ENCODE peak calls at places on chromosomes 11 and 22, in ten cellular contexts. C is osteoblast, V is mucosa of descending colon, U is H9, W is prostate gland, T is fibroblast of lung, Q is brain microvascular endothelial cell, L is body of pancreas, H is GM06990, G is A549. B is an unnamed sample.

GRCh38 chr11:59776210-59777066 is 21.3 kb downstream of the STX3 start:
- DNase-seq in C (no peak), V (no peak), U (no peak), W (peak; percentile 29), T (peak; percentile 21), Q (peak; percentile 61), L (no peak), H (no peak), G (peak; percentile 96), B (no peak)

GRCh38 chr22:35315141-35315854 is 15.6 kb downstream of the TOM1 start:
- DNase-seq in C (peak; percentile 65), V (no peak), U (no peak), W (peak; percentile 20), T (no peak), Q (no peak), L (peak; percentile 50), H (no peak), G (no peak), B (no peak)

GRCh38 chr22:18060646-18061620 is 16.9 kb upstream of the PEX26 start:
- DNase-seq in C (peak; percentile 85), V (no peak), U (no peak), W (no peak), T (peak; percentile 50), Q (peak; percentile 25), L (peak; percentile 23), H (no peak), G (peak; percentile 74), B (no peak)

GRCh38 chr11:66891849-66892660 is 35.2 kb downstream of the LRFN4 start:
- DNase-seq in C (peak; percentile 94), V (peak; percentile 32), U (peak; percentile 82), W (no peak), T (peak; percentile 97), Q (peak; percentile 96), L (peak; percentile 63), H (peak; percentile 75), G (peak; percentile 97), B (no peak)

GRCh38 chr22:24157783-24158170 is 23.5 kb upstream of the SUSD2 start:
- DNase-seq in C (peak; percentile 94), V (no peak), U (no peak), W (no peak), T (no peak), Q (no peak), L (no peak), H (no peak), G (no peak), B (no peak)

GRCh38 chr11:66119348-66120133 is 49.5 kb downstream of the PACS1 start:
- DNase-seq in C (no peak), V (no peak), U (no peak), W (no peak), T (peak; percentile 71), Q (peak; percentile 98), L (peak; percentile 50), H (no peak), G (peak; percentile 60), B (no peak)

GRCh38 chr11:74950374-74950969 is 1.4 kb downstream of the SPCS2 start:
- DNase-seq in C (no peak), V (no peak), U (no peak), W (no peak), T (no peak), Q (no peak), L (no peak), H (no peak), G (no peak), B (no peak)

GRCh38 chr22:35861451-35861850 is 143.8 kb downstream of the APOL5 start:
- DNase-seq in C (no peak), V (no peak), U (no peak), W (no peak), T (no peak), Q (no peak), L (no peak), H (no peak), G (no peak), B (no peak)

GRCh38 chr11:110971110-110971509 is 258.9 kb upstream of the ARHGAP20 start:
- DNase-seq in C (peak; percentile 55), V (no peak), U (no peak), W (no peak), T (peak; percentile 34), Q (peak; percentile 72), L (no peak), H (no peak), G (no peak), B (no peak)

GRCh38 chr11:73191151-73191550 is 26.9 kb upstream of the P2RY2 start:
- DNase-seq in C (no peak), V (no peak), U (no peak), W (no peak), T (no peak), Q (no peak), L (no peak), H (no peak), G (no peak), B (no peak)

GRCh38 chr11:122724520-122724919 is 69.0 kb downstream of the UBASH3B start:
- DNase-seq in C (peak; percentile 30), V (no peak), U (no peak), W (no peak), T (no peak), Q (no peak), L (no peak), H (no peak), G (no peak), B (no peak)

GRCh38 chr11:121295246-121296007 is 2.9 kb downstream of the SC5D start:
- DNase-seq in C (no peak), V (no peak), U (no peak), W (no peak), T (no peak), Q (no peak), L (no peak), H (no peak), G (no peak), B (no peak)

GRCh38 chr11:126701555-126701897 is 299.0 kb downstream of the KIRREL3 start:
- DNase-seq in C (no peak), V (no peak), U (no peak), W (no peak), T (no peak), Q (no peak), L (no peak), H (no peak), G (no peak), B (no peak)

GRCh38 chr11:47961383-47961782 is 19.0 kb upstream of the PTPRJ start:
- DNase-seq in C (peak; percentile 10), V (no peak), U (peak; percentile 54), W (no peak), T (no peak), Q (no peak), L (no peak), H (no peak), G (no peak), B (no peak)

DNA sequence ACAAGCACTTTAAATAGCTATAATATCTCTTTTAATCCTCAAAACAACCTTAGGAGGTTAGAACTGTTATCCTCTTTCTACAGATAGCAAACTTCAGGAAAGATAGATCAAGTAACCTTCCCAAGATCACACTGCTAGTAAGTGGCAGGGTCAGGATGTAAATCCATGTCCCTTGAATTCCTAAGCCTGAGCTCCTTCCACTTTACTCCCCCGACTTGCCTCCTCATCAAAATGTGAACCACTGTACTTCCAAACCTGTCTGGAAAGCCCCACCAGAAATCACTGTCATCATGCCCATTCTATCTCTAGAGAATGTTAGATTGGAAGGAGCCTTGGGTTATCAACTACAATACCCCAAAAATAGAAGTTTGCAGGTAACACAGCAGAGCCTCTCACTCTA is 33.7 kb downstream of the ME3 start:
- DNase-seq in C (no peak), V (no peak), U (no peak), W (no peak), T (no peak), Q (no peak), L (no peak), H (no peak), G (no peak), B (no peak)
- TF ChIP-seq CTCF in C (no peak), V (no peak), U (no peak), W (no peak), T (no peak), Q (no peak), L (no peak), H (no peak), G (no peak), B (no peak)

DNA sequence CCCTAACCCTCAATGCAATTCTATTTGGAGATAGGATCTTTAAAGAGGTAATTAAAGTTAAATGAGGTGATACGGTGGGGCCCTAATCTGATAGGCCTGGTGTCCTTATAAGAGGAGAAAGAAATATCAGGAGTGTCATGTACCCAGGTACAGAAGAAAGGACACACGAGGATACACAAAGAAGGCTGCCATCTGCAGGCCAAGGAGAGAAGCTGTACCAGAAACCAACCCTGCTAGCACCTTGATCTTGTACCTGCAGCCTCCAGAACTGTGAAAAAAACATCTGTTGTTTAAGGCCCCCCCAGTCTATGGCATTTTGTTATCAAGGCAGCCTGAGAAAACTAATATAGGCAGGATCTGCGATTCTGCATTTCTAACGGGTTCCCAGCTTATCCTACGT is 44.2 kb downstream of the FBXO7 start:
- DNase-seq in C (no peak), V (no peak), U (no peak), W (no peak), T (no peak), Q (no peak), L (no peak), H (no peak), G (no peak), B (no peak)
- TF ChIP-seq CTCF in C (peak; percentile 29), V (no peak), U (peak; percentile 58), W (no peak), T (peak; percentile 19), Q (peak; percentile 55), L (no peak), H (peak; percentile 58), G (peak; percentile 18), B (no peak)

DNA sequence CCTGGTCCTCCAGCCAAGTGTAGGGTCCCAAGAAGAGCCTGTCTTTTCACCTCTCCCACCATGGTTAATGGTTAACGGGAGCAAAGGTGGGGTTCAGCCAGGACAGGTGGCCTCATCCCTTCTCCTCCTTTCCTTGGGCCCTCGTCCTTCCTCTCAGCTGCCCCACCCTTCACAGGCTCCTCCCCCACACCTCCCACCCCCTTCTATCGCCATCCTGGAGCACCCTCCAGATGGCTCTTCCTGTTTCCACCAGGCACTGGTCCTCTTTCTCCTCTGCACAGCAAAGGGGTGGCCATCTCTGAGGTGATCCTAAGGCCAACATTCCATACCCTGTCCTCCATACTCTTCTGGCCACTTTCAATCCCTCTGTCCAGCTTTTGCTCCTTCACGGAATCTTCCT is 48.9 kb downstream of the SLC22A12 start:
- DNase-seq in C (no peak), V (no peak), U (no peak), W (no peak), T (no peak), Q (no peak), L (no peak), H (no peak), G (no peak), B (no peak)
- TF ChIP-seq CTCF in C (no peak), V (no peak), U (no peak), W (no peak), T (no peak), Q (no peak), L (no peak), H (no peak), G (no peak), B (no peak)

DNA sequence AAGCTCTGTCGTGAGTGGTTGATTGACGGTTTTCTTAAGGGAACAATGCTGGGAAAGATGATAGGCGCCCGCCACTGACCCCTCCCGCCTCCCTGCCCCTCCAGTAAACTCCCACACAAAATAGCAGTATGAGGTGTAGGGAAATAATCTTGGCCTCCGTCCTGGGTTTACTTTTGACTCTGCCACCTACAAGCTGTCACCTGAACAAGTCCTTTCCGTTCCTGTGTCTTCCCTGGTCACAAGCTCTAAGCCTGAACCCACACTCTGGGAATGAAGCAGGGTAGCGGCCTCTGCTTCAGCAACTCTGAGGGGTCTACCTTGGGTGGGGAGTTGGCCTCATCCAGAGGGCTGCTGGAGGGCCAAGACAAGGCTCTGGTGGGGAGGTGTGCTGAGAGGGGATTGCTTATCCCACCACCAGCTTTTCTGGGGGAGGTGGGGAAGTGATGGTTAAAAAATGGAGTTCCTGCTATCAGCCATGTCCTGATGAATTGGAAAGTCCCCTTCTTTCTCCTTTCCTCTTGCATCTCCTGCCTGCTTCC is 87.8 kb downstream of the CEP164 start:
- DNase-seq in C (no peak), V (no peak), U (no peak), W (no peak), T (no peak), Q (no peak), L (no peak), H (no peak), G (no peak), B (no peak)
- TF ChIP-seq CTCF in C (no peak), V (no peak), U (no peak), W (no peak), T (no peak), Q (no peak), L (no peak), H (no peak), G (no peak), B (no peak)